ENCODE peak calls at places on chromosome 1, in seven cellular contexts. L is Peyer's patch, S is adrenal gland, M is body of pancreas, X is right lobe of liver, A is heart left ventricle, W is suprapubic skin. R is an unnamed sample.

GRCh38 chr1:181135815-181136737 is 47.6 kb downstream of the IER5 start:
- DNase-seq in L (no peak), S (no peak), M (no peak), X (no peak), A (no peak), W (no peak), R (no peak)

GRCh38 chr1:205285391-205286101 is 36.0 kb downstream of the NUAK2 start:
- DNase-seq in L (peak; percentile 85), S (no peak), M (no peak), X (no peak), A (no peak), W (no peak), R (no peak)

GRCh38 chr1:70044832-70045231 is 160.5 kb downstream of the LRRC40 start:
- DNase-seq in L (no peak), S (no peak), M (no peak), X (no peak), A (no peak), W (no peak), R (no peak)

GRCh38 chr1:47755368-47755990 is 241.7 kb downstream of the TRABD2B start:
- DNase-seq in L (peak; percentile 83), S (peak; percentile 55), M (peak; percentile 42), X (peak; percentile 57), A (no peak), W (peak; percentile 71), R (no peak)

GRCh38 chr1:197130677-197131304 is 15.7 kb downstream of the ASPM start:
- DNase-seq in L (no peak), S (no peak), M (no peak), X (no peak), A (no peak), W (no peak), R (no peak)

GRCh38 chr1:85047472-85048295 is 616 bp downstream of the MCOLN3 start:
- DNase-seq in L (peak; percentile 50), S (peak; percentile 28), M (peak; percentile 18), X (no peak), A (no peak), W (no peak), R (no peak)

GRCh38 chr1:50214764-50215163 is 106.0 kb downstream of the ELAVL4 start:
- DNase-seq in L (no peak), S (no peak), M (no peak), X (peak; percentile 86), A (no peak), W (no peak), R (peak; percentile 10)

GRCh38 chr1:114015075-114015474 is 35.8 kb downstream of the OLFML3 start:
- DNase-seq in L (no peak), S (no peak), M (no peak), X (no peak), A (no peak), W (no peak), R (no peak)

GRCh38 chr1:209643295-209644020 is 8.8 kb downstream of the LAMB3 start:
- DNase-seq in L (no peak), S (peak; percentile 77), M (peak; percentile 48), X (no peak), A (peak; percentile 82), W (no peak), R (no peak)

DNA sequence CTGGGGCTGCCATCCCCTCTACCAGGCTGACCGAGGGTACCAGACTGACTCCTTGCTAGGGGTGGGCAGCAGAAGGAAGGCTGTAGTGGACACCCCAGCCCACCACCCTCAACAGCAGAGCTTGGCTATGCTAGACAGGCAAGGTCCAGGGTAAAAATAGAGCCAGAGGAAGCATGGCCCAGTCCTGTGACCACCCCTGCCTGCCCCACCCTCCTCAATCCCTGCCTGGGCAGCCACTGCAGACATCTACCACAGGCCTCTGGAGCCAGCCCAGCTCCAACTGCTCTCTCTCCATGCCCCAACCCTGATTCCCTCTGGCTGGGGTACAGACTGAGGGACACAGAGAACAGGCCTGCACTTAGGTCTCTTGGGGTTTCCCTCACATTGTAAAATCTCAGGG is 1.7 kb downstream of the S100A1 start:
- DNase-seq in L (no peak), S (no peak), M (no peak), X (no peak), A (peak; percentile 80), W (no peak), R (no peak)
- TF ChIP-seq POLR2A in L (no peak), S (no peak), M (no peak), X (no peak), A (no peak), W (no peak), R (no peak)

GRCh38 chr1:94723899-94724298 is 96.3 kb upstream of the SLC44A3 start:
- DNase-seq in L (no peak), S (no peak), M (no peak), X (no peak), A (no peak), W (no peak), R (no peak)

GRCh38 chr1:94727846-94728715 is 92.1 kb upstream of the SLC44A3 start:
- DNase-seq in L (no peak), S (peak; percentile 55), M (no peak), X (no peak), A (no peak), W (no peak), R (no peak)

GRCh38 chr1:94725566-94725965 is 94.6 kb upstream of the SLC44A3 start:
- DNase-seq in L (no peak), S (no peak), M (no peak), X (no peak), A (no peak), W (no peak), R (no peak)

GRCh38 chr1:94729287-94729686 is 90.9 kb upstream of the SLC44A3 start:
- DNase-seq in L (no peak), S (no peak), M (no peak), X (no peak), A (no peak), W (no peak), R (no peak)

DNA sequence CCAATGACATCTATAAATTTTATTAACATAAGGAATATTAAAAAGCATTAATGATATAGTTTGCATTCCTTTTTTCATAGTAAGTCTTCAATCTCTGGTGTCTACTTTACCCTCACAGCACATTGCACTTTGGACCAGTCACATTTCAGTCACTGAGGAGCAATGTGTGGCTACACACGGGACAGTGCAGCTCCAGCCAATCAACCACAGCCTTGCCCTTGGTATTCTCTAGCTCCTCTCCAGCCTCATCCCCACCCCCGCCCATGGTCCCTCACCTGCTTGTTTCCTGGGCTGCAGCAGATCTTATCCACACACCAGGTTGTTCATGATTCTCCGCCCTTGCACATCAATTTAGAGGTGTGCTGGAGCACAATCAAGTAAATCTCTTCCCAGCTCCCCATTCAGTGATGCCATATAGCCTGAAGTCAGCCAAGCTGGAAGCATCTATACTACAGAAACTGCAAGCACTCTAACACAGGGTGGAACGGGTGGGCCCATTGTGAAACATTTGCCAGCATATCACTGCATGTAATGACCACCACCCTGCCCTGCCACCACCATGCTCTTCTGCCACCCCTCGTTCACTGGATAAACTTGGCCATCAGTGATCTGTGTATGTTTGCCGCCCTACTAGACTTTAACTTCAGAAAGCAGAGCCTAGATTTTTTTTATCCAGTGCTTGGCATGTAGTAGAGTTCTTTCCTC is 93.0 kb upstream of the SLC44A3 start:
- DNase-seq in L (no peak), S (no peak), M (no peak), X (no peak), A (no peak), W (no peak), R (no peak)
- H3K4me1 ChIP-seq in L (peaks cover 5% of the 10 kb centered on the region), S (peaks cover 18% of the 10 kb centered on the region), M (no peaks in the 10 kb centered on the region), X (no peaks in the 10 kb centered on the region), A (peaks cover 17% of the 10 kb centered on the region), W (peaks cover 13% of the 10 kb centered on the region), R (peaks cover 4% of the 10 kb centered on the region)

DNA sequence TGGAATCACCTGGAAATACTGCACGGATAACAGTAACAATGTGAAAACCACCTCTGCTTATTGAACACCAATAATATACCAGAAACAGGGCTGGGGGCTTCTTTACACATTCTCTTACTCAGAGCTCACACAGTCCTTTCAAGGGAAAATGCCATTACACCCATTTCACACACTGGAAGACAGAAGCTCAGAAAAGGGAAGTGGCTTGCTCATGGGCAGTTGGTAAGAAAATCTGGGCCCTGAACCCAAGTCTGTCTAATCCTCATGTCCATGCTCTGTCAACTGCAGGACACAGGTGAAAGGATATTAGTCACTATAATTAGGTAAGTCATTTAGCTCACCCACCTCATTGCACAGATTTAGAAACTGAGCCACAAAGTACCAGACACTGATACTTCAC is 18.6 kb downstream of the C8A start:
- DNase-seq in L (no peak), S (no peak), M (no peak), X (no peak), A (no peak), W (no peak), R (no peak)
- TF ChIP-seq POLR2A in L (no peak), S (no peak), M (no peak), X (no peak), A (no peak), W (no peak), R (no peak)

GRCh38 chr1:235315173-235315572 is 12.8 kb downstream of the ARID4B start:
- DNase-seq in L (no peak), S (no peak), M (no peak), X (no peak), A (no peak), W (no peak), R (no peak)
- H3K4me1 ChIP-seq in L (peaks cover 18% of the 10 kb centered on the region), S (peaks cover 38% of the 10 kb centered on the region), M (peaks cover 17% of the 10 kb centered on the region), X (peaks cover 6% of the 10 kb centered on the region), A (peaks cover 50% of the 10 kb centered on the region), W (peaks cover 42% of the 10 kb centered on the region), R (peaks cover 10% of the 10 kb centered on the region)

GRCh38 chr1:19882111-19883071 is at the start of gene OTUD3:
- DNase-seq in L (peak; percentile 97), S (peak; percentile 96), M (peak; percentile 94), X (peak; percentile 96), A (peak; percentile 95), W (peak; percentile 97), R (peak; percentile 98)
- TF ChIP-seq POLR2A in L (peak; percentile 93), S (peak; percentile 91), M (peak; percentile 82), X (peak; percentile 80), A (no peak), W (no peak), R (peak; percentile 77)

GRCh38 chr1:111193712-111194480 is 6.5 kb downstream of the DENND2D start:
- DNase-seq in L (no peak), S (no peak), M (no peak), X (no peak), A (no peak), W (no peak), R (no peak)
- H3K4me1 ChIP-seq in L (peaks cover 61% of the 10 kb centered on the region), S (peaks cover 38% of the 10 kb centered on the region), M (peaks cover 28% of the 10 kb centered on the region), X (peaks cover 78% of the 10 kb centered on the region), A (peaks cover 17% of the 10 kb centered on the region), W (peaks cover 47% of the 10 kb centered on the region), R (peaks cover 55% of the 10 kb centered on the region)

R was measured in upper lobe of left lung.